ENCODE peak calls at places on chromosomes 4 and X, in ten cellular contexts. T, N, M, X, P, A, S, B, V and Y are unnamed samples.

GRCh38 chr4:184232212-184232611 is 14.5 kb upstream of the ENPP6 start:
- DNase-seq in T (no peak), N (no peak), M (no peak), X (no peak), P (no peak), A (no peak), S (no peak), B (no peak), V (no peak), Y (no peak)

GRCh38 chr4:66430856-66431255 is 760.6 kb upstream of the EPHA5 start:
- DNase-seq in T (no peak), N (peak; percentile 7), M (no peak), X (no peak), P (no peak), A (no peak), S (no peak), B (peak; percentile 61), V (no peak), Y (no peak)

GRCh38 chr4:109803924-109804571 is 2.2 kb upstream of the CFI start:
- DNase-seq in T (no peak), N (peak; percentile 24), M (peak; percentile 54), X (no peak), P (no peak), A (peak; percentile 45), S (peak; percentile 44), B (peak; percentile 75), V (no peak), Y (peak; percentile 40)

GRCh38 chr4:76357981-76358380 is 51.4 kb downstream of the STBD1 start:
- DNase-seq in T (no peak), N (no peak), M (no peak), X (no peak), P (no peak), A (no peak), S (no peak), B (no peak), V (no peak), Y (no peak)

GRCh38 chr4:53816561-53816960 is 225.3 kb upstream of the LNX1 start:
- DNase-seq in T (no peak), N (no peak), M (no peak), X (no peak), P (no peak), A (no peak), S (no peak), B (no peak), V (no peak), Y (no peak)

GRCh38 chrX:74578137-74578536 is 36.3 kb downstream of the RLIM start:
- DNase-seq in T (no peak), N (no peak), M (no peak), X (no peak), P (no peak), A (peak; percentile 24), S (no peak), B (no peak), V (no peak), Y (no peak)

GRCh38 chr4:15164571-15164970 is 162.3 kb downstream of the CPEB2 start:
- DNase-seq in T (no peak), N (no peak), M (no peak), X (no peak), P (no peak), A (no peak), S (no peak), B (no peak), V (no peak), Y (no peak)

GRCh38 chrX:48890934-48891401 is 6.6 kb downstream of the TIMM17B start:
- DNase-seq in T (no peak), N (peak; percentile 19), M (no peak), X (no peak), P (peak; percentile 20), A (no peak), S (no peak), B (peak; percentile 66), V (no peak), Y (no peak)

GRCh38 chr4:93359609-93360008 is 468.9 kb upstream of the ATOH1 start:
- DNase-seq in T (no peak), N (no peak), M (no peak), X (no peak), P (no peak), A (no peak), S (no peak), B (no peak), V (no peak), Y (no peak)

GRCh38 chr4:17578482-17578891 is 1.5 kb downstream of the LAP3 start:
- DNase-seq in T (no peak), N (no peak), M (no peak), X (no peak), P (no peak), A (peak; percentile 9), S (no peak), B (no peak), V (no peak), Y (no peak)

GRCh38 chr4:120066182-120066524 is 495 bp downstream of the MAD2L1 start:
- DNase-seq in T (no peak), N (no peak), M (peak; percentile 23), X (no peak), P (peak; percentile 25), A (peak; percentile 72), S (no peak), B (no peak), V (peak; percentile 28), Y (no peak)

GRCh38 chr4:163332526-163333405 is at the start of gene NPY1R:
- DNase-seq in T (no peak), N (peak; percentile 86), M (peak; percentile 85), X (peak; percentile 65), P (no peak), A (peak; percentile 65), S (peak; percentile 59), B (peak; percentile 93), V (peak; percentile 83), Y (peak; percentile 91)

GRCh38 chr4:169621754-169622481 is 1.5 kb downstream of the CLCN3 start:
- DNase-seq in T (no peak), N (no peak), M (peak; percentile 28), X (no peak), P (no peak), A (no peak), S (no peak), B (no peak), V (no peak), Y (no peak)

GRCh38 chr4:121479801-121480200 is 99.0 kb upstream of the QRFPR start:
- DNase-seq in T (no peak), N (no peak), M (no peak), X (no peak), P (no peak), A (no peak), S (no peak), B (no peak), V (no peak), Y (no peak)

GRCh38 chr4:13627606-13628301 is at the start of gene BOD1L1:
- DNase-seq in T (peak; percentile 66), N (peak; percentile 94), M (peak; percentile 90), X (peak; percentile 94), P (peak; percentile 84), A (peak; percentile 84), S (peak; percentile 70), B (peak; percentile 95), V (peak; percentile 88), Y (peak; percentile 94)

GRCh38 chr4:124872659-124873058 is 160.1 kb upstream of the ANKRD50 start:
- DNase-seq in T (no peak), N (no peak), M (no peak), X (no peak), P (no peak), A (no peak), S (no peak), B (no peak), V (no peak), Y (no peak)